ENCODE peak calls at places on chromosome 10, in five cellular contexts. W is SK-N-SH, J is suprapubic skin, R is endothelial cell of umbilical vein, U is HL-60. A is an unnamed sample.

GRCh38 chr10:17229016-17229716 is 1.1 kb downstream of the VIM start:
- DNase-seq in J (peak; percentile 94), R (peak; percentile 90), W (peak; percentile 85), U (peak; percentile 24), A (peak; percentile 73)

GRCh38 chr10:121240011-121240410 is 358.2 kb downstream of the FGFR2 start:
- DNase-seq in J (no peak), R (no peak), U (no peak), W (no peak), A (peak; percentile 52)

GRCh38 chr10:88903715-88904114 is 23.7 kb downstream of the STAMBPL1 start:
- DNase-seq in R (no peak), W (no peak), U (no peak), J (no peak), A (no peak)

GRCh38 chr10:103262229-103262628 is 14.7 kb upstream of the INA start:
- DNase-seq in W (no peak), U (no peak), J (no peak), R (no peak), A (no peak)

GRCh38 chr10:101071266-101071884 is 9.6 kb downstream of the KAZALD1 start:
- DNase-seq in R (no peak), J (no peak), W (no peak), U (peak; percentile 98), A (no peak)

GRCh38 chr10:101014966-101015581 is 15.5 kb downstream of the LZTS2 start:
- DNase-seq in W (no peak), J (no peak), U (no peak), R (no peak), A (no peak)

GRCh38 chr10:33968983-33969382 is 634.5 kb upstream of the NRP1 start:
- DNase-seq in W (no peak), J (no peak), R (no peak), U (no peak), A (no peak)

GRCh38 chr10:28533571-28534304 is 820 bp downstream of the WAC start:
- DNase-seq in W (peak; percentile 83), U (peak; percentile 53), R (peak; percentile 51), J (peak; percentile 81), A (peak; percentile 75)

GRCh38 chr10:3942930-3943489 is 158.0 kb upstream of the KLF6 start:
- DNase-seq in J (no peak), W (no peak), U (no peak), R (no peak), A (no peak)

GRCh38 chr10:30052062-30052461 is 7.3 kb downstream of the JCAD start:
- DNase-seq in U (no peak), J (no peak), R (no peak), W (no peak), A (no peak)

GRCh38 chr10:133336131-133337078 is at the start of gene CALY:
- DNase-seq in W (peak; percentile 92), J (no peak), U (peak; percentile 76), R (no peak), A (peak; percentile 59)

GRCh38 chr10:43396061-43396927 is 12.7 kb downstream of the HNRNPF start:
- DNase-seq in W (peak; percentile 96), U (peak; percentile 73), J (peak; percentile 86), R (peak; percentile 67), A (peak; percentile 86)

GRCh38 chr10:84704101-84704500 is 375.7 kb downstream of the CCSER2 start:
- DNase-seq in J (no peak), W (no peak), U (no peak), R (no peak), A (no peak)

GRCh38 chr10:15797346-15797745 is 63.0 kb downstream of the MINDY3 start:
- DNase-seq in J (no peak), W (no peak), R (no peak), U (no peak), A (no peak)
- H3K4me3 ChIP-seq in J (no peak overlapping the region), W (no peak overlapping the region), R (no peak overlapping the region), U (no peak overlapping the region), A (no peak overlapping the region)

GRCh38 chr10:78316451-78316931 is 282.8 kb downstream of the RPS24 start:
- DNase-seq in W (no peak), J (no peak), R (peak; percentile 10), U (no peak), A (no peak)
- TF ChIP-seq POLR2AphosphoS5 in W (peak; percentile 18), J (no peak), R (no peak), U (no peak), A (peak; percentile 61)

DNA sequence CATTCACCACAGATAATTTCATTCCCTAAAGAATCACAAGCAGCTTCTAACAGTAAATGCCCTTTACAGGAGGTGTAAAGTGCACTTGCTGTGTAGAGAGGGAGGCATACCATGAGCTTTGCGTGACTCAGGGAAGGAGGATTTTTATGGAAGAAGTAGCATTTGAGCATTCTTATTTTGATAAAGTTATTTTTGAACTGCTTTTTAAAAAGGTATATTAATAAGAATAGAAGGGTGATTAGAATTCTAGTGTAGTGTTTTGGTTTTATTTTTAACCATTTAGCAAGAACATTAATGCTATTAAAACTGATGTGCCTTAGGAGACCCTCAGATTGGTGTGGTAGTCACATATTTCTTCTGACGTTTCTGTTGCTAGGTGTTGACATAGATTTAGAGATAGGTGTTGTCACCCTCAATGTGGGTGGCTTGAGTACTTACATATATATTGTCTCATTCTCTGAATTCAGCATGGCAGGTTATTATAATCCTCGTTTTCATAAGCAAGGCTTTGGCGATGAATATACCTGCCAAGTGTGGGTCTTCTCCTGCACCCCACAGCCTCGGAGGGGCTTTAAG is 6.8 kb downstream of the FBH1 start:
- DNase-seq in W (no peak), J (no peak), R (no peak), U (no peak), A (peak; percentile 5)
- H3K4me3 ChIP-seq in W (no peak overlapping the region), J (no peak overlapping the region), R (no peak overlapping the region), U (no peak overlapping the region), A (no peak overlapping the region)

DNA sequence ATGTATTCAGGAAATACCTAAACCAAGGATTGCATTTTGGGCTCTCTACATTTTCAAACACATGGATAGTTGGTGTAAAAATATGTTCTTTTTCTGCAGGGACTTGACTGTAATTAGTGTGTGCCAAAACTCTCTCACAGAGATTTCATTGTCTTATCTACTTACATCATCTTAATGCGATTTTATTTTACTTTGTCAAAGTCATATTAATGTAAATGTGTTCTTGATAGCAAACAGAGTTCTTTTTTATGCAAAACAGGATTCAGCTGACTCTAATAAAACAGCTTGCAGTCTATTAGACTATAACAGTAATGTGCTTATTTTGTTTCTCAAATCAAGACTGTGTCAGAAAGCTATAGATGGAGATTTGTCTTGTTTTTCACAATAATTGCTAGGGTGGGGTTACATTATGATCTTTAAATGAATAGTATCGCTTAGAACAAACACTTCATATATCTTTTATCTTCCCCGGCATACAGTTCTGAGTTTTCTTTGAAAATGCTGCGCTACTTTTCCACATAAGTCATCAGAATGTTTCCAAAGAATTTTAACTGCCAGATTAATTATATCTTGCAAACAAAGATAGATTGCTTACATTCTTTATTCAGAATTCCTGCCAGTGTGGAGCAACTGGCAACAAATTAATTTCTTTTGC is 65.1 kb upstream of the ARID5B start:
- DNase-seq in W (no peak), U (no peak), R (no peak), J (no peak), A (no peak)
- TF ChIP-seq POLR2AphosphoS5 in W (peak; percentile 18), U (no peak), R (no peak), J (no peak), A (no peak)